ENCODE peak calls at places on chromosomes 7 and 10, in four cellular contexts. P is left lung; Q is pancreas; Z is CD4-positive, CD25-positive, alpha-beta regulatory T cell. B is an unnamed sample. For H3K4me1, the result is how much of the 10 kb centered on the place peaks cover.

GRCh38 chr10:23331567-23332290 is 12.9 kb downstream of the C10orf67 start:
- DNase-seq in P (no peak), Q (no peak), Z (no peak), B (no peak)

GRCh38 chr10:23326541-23327307 is 17.9 kb downstream of the C10orf67 start:
- DNase-seq in P (no peak), Q (no peak), Z (no peak), B (no peak)

GRCh38 chr7:99473315-99473596 is 566 bp downstream of the ZNF789 start:
- DNase-seq in P (no peak), Q (no peak), Z (no peak), B (no peak)

GRCh38 chr7:51321961-51322515 is 5.4 kb upstream of the COBL start:
- DNase-seq in P (no peak), Q (no peak), Z (no peak), B (no peak)

GRCh38 chr10:80553436-80553835 is 15.7 kb downstream of the SH2D4B start:
- DNase-seq in P (no peak), Q (no peak), Z (no peak), B (no peak)

GRCh38 chr7:44764665-44765578 is 16.3 kb downstream of the ZMIZ2 start:
- DNase-seq in P (no peak), Q (no peak), Z (no peak), B (no peak)

GRCh38 chr7:154953006-154953684 is 49.8 kb downstream of the PAXIP1 start:
- DNase-seq in P (no peak), Q (peak), Z (peak), B (peak)

GRCh38 chr7:7911756-7912155 is 56.8 kb upstream of the GLCCI1 start:
- DNase-seq in P (no peak), Q (no peak), Z (no peak), B (no peak)

GRCh38 chr7:31044531-31044930 is 7.6 kb upstream of the ADCYAP1R1 start:
- DNase-seq in P (no peak), Q (no peak), Z (no peak), B (no peak)

GRCh38 chr7:116810267-116811116 is 51.9 kb upstream of the CAPZA2 start:
- DNase-seq in P (no peak), Q (no peak), Z (no peak), B (no peak)

GRCh38 chr10:70773965-70774809 is 11.0 kb downstream of the TBATA start:
- DNase-seq in P (no peak), Q (no peak), Z (no peak), B (no peak)

GRCh38 chr10:29372920-29373319 is 84.0 kb downstream of the LYZL1 start:
- DNase-seq in P (no peak), Q (no peak), Z (no peak), B (no peak)

DNA sequence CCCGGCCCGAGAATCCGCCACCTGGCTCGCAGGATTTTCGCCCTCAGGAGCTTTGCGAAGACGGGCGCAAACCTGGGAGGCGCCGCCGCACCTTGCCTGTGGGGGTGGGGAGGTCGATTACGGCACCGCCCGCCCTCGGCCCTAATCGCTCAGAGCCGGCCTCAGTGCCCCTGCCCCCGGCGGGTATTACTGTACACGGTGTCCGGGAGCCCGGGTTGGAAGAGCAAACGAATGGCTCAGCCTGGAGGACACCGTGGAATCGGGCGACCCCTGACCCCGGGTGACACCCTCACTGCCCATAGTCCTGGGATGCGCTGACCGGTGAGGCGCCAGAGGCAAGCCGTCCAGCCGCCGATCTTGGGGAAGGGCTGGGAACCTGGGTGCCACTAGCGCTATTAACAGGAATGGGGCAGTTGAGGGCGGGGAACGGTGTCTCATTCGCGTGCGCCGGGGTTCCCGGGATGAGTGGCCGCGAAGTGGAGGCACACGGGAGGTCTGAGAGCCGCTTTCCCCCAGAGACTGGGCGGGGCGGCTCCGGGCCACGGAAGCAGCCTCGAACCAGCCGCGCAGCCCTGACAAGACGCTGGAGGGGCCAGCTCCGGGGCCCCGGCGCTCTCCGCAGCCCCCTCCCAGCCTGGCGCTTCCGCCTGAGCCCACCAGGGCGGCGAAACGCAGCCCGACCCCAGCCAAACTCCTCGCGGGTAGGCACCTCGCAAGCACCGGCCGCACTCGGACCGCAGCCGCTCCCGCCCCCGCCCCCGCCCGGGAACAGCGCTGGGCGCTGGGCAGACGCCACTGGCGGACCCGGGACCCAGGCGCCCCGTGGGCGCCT is 167.5 kb downstream of the NRF1 start:
- DNase-seq in P (no peak), Q (peak), Z (no peak), B (no peak)
- H3K27ac ChIP-seq in P (no peak), Q (peak), Z (no peak), B (no peak)

GRCh38 chr10:119316002-119316358 is 108.6 kb downstream of the GRK5 start:
- DNase-seq in P (no peak), Q (no peak), Z (no peak), B (no peak)

GRCh38 chr10:119315128-119316001 is 108.0 kb downstream of the GRK5 start:
- DNase-seq in P (no peak), Q (no peak), Z (peak), B (peak)

GRCh38 chr10:119314486-119314885 is 107.1 kb downstream of the GRK5 start:
- DNase-seq in P (no peak), Q (no peak), Z (no peak), B (no peak)

GRCh38 chr10:119318411-119319160 is 111.2 kb downstream of the GRK5 start:
- DNase-seq in P (no peak), Q (no peak), Z (no peak), B (peak)

GRCh38 chr10:119316729-119317097 is 109.3 kb downstream of the GRK5 start:
- DNase-seq in P (no peak), Q (no peak), Z (no peak), B (no peak)
- H3K4me1 ChIP-seq in P (half or more), Q (under half), Z (under half), B (half or more)

DNA sequence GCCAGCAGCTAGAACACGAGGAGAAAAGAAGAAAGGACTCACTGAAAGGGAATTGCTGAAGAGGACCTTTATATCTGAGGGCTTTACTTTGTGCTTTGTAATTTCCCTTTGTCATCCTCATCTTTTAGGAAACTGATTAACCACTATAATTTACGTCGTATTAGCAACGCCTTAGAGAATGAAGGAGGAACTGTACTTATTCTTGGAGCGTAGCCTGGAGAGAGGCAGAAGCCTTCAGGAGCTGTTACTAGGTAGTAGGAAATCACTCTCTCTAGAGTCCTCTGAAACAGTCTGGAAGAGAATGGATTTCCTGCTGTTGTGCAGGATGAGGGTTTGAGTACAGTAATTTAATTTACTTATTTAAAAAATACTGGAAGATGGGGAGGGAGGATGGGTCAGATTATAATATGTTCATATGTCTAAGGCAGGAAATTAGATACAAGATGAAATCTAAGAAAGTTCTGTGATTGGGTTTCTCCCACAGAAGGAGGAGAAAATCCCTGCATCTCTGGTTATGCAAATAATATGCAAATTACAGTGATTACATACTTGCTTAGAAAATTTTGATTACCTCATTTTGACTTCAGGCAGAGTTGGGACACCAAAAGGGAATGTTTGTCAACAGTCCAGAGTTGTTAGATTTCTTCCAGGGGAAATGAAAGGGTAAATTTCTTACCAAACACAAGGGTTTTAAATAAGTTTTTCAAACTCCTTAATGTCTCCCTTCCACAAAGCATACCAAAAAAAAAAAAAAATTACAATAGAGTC is 101.2 kb upstream of the STEAP1B start:
- DNase-seq in P (no peak), Q (no peak), Z (no peak), B (no peak)
- H3K27ac ChIP-seq in P (no peak), Q (no peak), Z (no peak), B (peak)

GRCh38 chr7:81884817-81885216 is 115.0 kb upstream of the HGF start:
- DNase-seq in P (no peak), Q (no peak), Z (no peak), B (no peak)

GRCh38 chr7:81887691-81888090 is 117.8 kb upstream of the HGF start:
- DNase-seq in P (no peak), Q (no peak), Z (no peak), B (no peak)

GRCh38 chr7:81883801-81884393 is 114.0 kb upstream of the HGF start:
- DNase-seq in P (no peak), Q (no peak), Z (no peak), B (no peak)

GRCh38 chr7:81887098-81887497 is 117.3 kb upstream of the HGF start:
- DNase-seq in P (no peak), Q (no peak), Z (no peak), B (no peak)

GRCh38 chr7:81886211-81886764 is 116.4 kb upstream of the HGF start:
- DNase-seq in P (no peak), Q (no peak), Z (no peak), B (no peak)
- H3K4me1 ChIP-seq in P (under half), Q (under half), Z (under half), B (under half)

GRCh38 chr7:20232848-20233247 is 15.7 kb upstream of the MACC1 start:
- DNase-seq in P (no peak), Q (no peak), Z (no peak), B (no peak)

GRCh38 chr7:20233362-20233761 is 16.2 kb upstream of the MACC1 start:
- DNase-seq in P (no peak), Q (no peak), Z (no peak), B (no peak)

GRCh38 chr7:20228654-20229053 is 11.5 kb upstream of the MACC1 start:
- DNase-seq in P (no peak), Q (no peak), Z (no peak), B (no peak)

GRCh38 chr7:20227291-20227795 is 10.2 kb upstream of the MACC1 start:
- DNase-seq in P (no peak), Q (no peak), Z (no peak), B (no peak)

DNA sequence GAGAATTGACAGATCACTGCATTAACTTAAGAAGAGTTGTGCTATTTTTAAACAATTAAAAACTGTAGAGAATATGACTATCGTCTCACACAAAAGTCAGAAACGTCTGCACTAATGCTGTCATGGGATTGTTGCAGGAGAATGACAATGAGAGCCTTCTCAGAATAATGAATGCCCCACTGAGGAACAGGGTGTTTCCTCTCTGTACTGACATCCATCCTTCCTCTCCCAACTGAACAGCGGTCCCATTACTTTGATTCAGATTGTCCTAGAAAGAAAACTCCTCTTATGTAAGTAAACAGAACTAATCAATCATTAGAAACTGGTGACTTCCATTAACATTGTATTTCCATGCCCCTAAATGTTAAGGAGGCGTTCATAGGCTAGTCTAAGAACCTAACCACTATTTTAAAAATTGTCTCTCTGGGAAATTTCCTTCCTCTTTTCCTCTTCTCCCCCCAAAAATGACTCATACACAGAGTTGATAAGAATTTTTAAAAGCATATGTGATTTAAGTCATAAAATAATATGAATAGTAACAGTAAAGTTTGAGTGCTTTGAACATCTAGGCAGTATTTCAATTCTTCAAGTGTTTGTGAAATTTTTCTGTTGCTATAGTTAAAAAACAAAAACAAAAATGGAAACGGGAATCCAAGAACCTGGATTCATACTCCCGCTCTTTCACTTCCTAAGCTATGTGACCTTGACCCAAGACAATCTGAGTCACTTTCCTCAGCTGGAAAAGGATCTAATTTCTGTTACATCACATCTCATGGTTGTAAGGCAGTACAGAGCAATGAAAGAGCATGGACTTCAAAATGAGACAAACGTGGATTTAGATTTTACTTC is 12.7 kb upstream of the MACC1 start:
- DNase-seq in P (no peak), Q (no peak), Z (no peak), B (no peak)
- H3K27ac ChIP-seq in P (peak), Q (no peak), Z (no peak), B (no peak)